ENCODE peak calls at places on chromosome 10, in six cellular contexts. R is GM12891, V is stomach, O is Panc1, H is breast epithelium, K is prostate gland. X is an unnamed sample.

GRCh38 chr10:113409147-113409546 is 143.7 kb upstream of the HABP2 start:
- DNase-seq in R (no peak), V (no peak), O (no peak), H (no peak), K (no peak), X (no peak)

GRCh38 chr10:97188234-97188847 is 2.6 kb upstream of the SLIT1 start:
- DNase-seq in R (no peak), V (no peak), O (no peak), H (no peak), K (no peak), X (no peak)

GRCh38 chr10:77162697-77163096 is 474.9 kb downstream of the KCNMA1 start:
- DNase-seq in R (no peak), V (no peak), O (no peak), H (no peak), K (no peak), X (no peak)

GRCh38 chr10:93589648-93590562 is 11.1 kb downstream of the RBP4 start:
- DNase-seq in R (no peak), V (no peak), O (no peak), H (no peak), K (no peak), X (no peak)

GRCh38 chr10:119908201-119908600 is 15.7 kb downstream of the SEC23IP start:
- DNase-seq in R (no peak), V (no peak), O (no peak), H (no peak), K (no peak), X (no peak)

GRCh38 chr10:48377751-48378585 is 71.5 kb downstream of the MAPK8 start:
- DNase-seq in R (no peak), V (no peak), O (peak), H (no peak), K (no peak), X (no peak)

GRCh38 chr10:42367532-42368230 is 270.7 kb downstream of the ZNF33B start:
- DNase-seq in R (no peak), V (no peak), O (peak), H (peak), K (peak), X (peak)

GRCh38 chr10:101695404-101695732 is 398 bp upstream of the FBXW4 start:
- DNase-seq in R (no peak), V (no peak), O (no peak), H (no peak), K (no peak), X (no peak)

GRCh38 chr10:74924251-74924954 is 98.0 kb downstream of the KAT6B start:
- DNase-seq in R (no peak), V (no peak), O (peak), H (no peak), K (no peak), X (no peak)

GRCh38 chr10:113985342-113985844 is 58.3 kb upstream of the ADRB1 start:
- DNase-seq in R (no peak), V (no peak), O (no peak), H (no peak), K (no peak), X (no peak)

GRCh38 chr10:112330154-112330553 is 43.8 kb upstream of the ACSL5 start:
- DNase-seq in R (no peak), V (peak), O (no peak), H (no peak), K (peak), X (peak)

GRCh38 chr10:12130237-12130872 is 878 bp downstream of the SEC61A2 start:
- DNase-seq in R (peak), V (no peak), O (peak), H (no peak), K (no peak), X (peak)

GRCh38 chr10:70509376-70509775 is 30.8 kb downstream of the PALD1 start:
- DNase-seq in R (no peak), V (no peak), O (no peak), H (no peak), K (no peak), X (no peak)

GRCh38 chr10:27611209-27611608 is 107.1 kb downstream of the RAB18 start:
- DNase-seq in R (no peak), V (no peak), O (no peak), H (no peak), K (no peak), X (no peak)

GRCh38 chr10:34710391-34710751 is 104.7 kb downstream of the PARD3 start:
- DNase-seq in R (no peak), V (no peak), O (no peak), H (peak), K (no peak), X (no peak)

GRCh38 chr10:91389636-91390512 is 20.3 kb upstream of the HECTD2 start:
- DNase-seq in R (no peak), V (no peak), O (no peak), H (no peak), K (peak), X (no peak)

GRCh38 chr10:124629410-124629809 is 114.8 kb downstream of the FAM53B start:
- DNase-seq in R (no peak), V (no peak), O (no peak), H (no peak), K (no peak), X (no peak)

GRCh38 chr10:59595584-59595983 is 114.1 kb downstream of the SLC16A9 start:
- DNase-seq in R (no peak), V (no peak), O (no peak), H (no peak), K (no peak), X (no peak)

GRCh38 chr10:59944339-59944935 is 38.1 kb upstream of the CCDC6 start:
- DNase-seq in R (no peak), V (no peak), O (no peak), H (no peak), K (no peak), X (no peak)

GRCh38 chr10:50496228-50496627 is 127.5 kb downstream of the SGMS1 start:
- DNase-seq in R (no peak), V (no peak), O (no peak), H (no peak), K (no peak), X (no peak)

GRCh38 chr10:129962092-129962494 is 2.0 kb downstream of the EBF3 start:
- DNase-seq in R (no peak), V (no peak), O (no peak), H (no peak), K (no peak), X (no peak)

GRCh38 chr10:66925896-66926719 is at the start of gene LRRTM3:
- DNase-seq in R (peak), V (peak), O (peak), H (no peak), K (peak), X (peak)

GRCh38 chr10:79446451-79447020 is 1.1 kb upstream of the ZCCHC24 start:
- DNase-seq in R (no peak), V (peak), O (no peak), H (peak), K (peak), X (peak)

GRCh38 chr10:80528901-80529300 is 8.8 kb upstream of the SH2D4B start:
- DNase-seq in R (no peak), V (no peak), O (no peak), H (no peak), K (no peak), X (no peak)

GRCh38 chr10:80530816-80531215 is 6.9 kb upstream of the SH2D4B start:
- DNase-seq in R (no peak), V (no peak), O (no peak), H (no peak), K (no peak), X (no peak)

GRCh38 chr10:80528185-80528700 is 9.5 kb upstream of the SH2D4B start:
- DNase-seq in R (no peak), V (no peak), O (no peak), H (no peak), K (no peak), X (no peak)

GRCh38 chr10:80530251-80530650 is 7.5 kb upstream of the SH2D4B start:
- DNase-seq in R (no peak), V (no peak), O (no peak), H (no peak), K (no peak), X (peak)

DNA sequence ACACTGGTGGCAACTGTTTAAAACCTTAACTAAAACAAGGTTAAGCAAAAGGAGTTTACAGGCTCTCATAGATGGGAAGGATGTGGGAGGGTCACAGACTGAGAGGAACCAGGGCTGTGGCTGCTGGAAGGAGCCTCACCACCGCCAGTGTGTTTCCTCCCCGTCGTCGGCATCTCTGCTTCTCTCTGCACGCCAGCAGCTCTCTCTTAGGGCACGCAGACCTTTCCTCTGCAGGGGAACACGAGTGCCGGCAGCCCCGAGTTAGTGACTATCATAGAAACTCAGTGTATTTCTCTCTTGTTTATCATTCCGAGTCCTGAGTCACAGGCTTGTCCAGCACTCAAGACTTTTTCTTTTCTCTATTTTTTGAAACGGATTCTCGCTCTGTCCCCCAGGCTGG is 8.1 kb upstream of the SH2D4B start:
- DNase-seq in R (no peak), V (no peak), O (no peak), H (no peak), K (no peak), X (no peak)
- TF ChIP-seq POLR2AphosphoS5 in R (no peak), V (no peak), O (no peak), H (no peak), K (no peak), X (no peak)

GRCh38 chr10:4082851-4083250 is 297.8 kb upstream of the KLF6 start:
- DNase-seq in R (no peak), V (no peak), O (no peak), H (no peak), K (no peak), X (no peak)

GRCh38 chr10:4079796-4080195 is 294.8 kb upstream of the KLF6 start:
- DNase-seq in R (no peak), V (no peak), O (no peak), H (no peak), K (no peak), X (no peak)

GRCh38 chr10:4083509-4084003 is 298.5 kb upstream of the KLF6 start:
- DNase-seq in R (no peak), V (no peak), O (no peak), H (no peak), K (no peak), X (no peak)

GRCh38 chr10:4080225-4080624 is 295.2 kb upstream of the KLF6 start:
- DNase-seq in R (no peak), V (no peak), O (no peak), H (no peak), K (no peak), X (no peak)

DNA sequence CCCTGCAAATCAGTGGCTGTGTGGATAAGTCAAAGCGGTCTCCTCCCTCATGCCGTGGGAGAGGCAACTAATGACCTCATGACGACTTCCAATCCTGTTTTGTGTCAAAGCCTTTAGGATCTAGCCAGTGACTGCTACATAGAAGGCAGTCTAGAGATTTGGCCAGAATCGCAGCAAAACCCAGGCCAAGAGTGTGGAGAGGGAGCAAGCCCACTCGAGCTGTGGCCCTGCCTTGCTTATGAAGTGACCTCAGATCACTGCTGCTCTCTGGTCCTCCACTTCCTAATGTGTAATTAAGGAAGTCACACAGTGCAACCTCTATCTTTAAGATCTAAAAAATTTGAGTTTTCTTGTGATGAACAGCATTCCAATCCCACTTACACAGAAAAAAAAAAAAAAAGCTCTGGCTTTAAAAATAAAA is 296.7 kb upstream of the KLF6 start:
- DNase-seq in R (no peak), V (no peak), O (no peak), H (peak), K (no peak), X (no peak)
- TF ChIP-seq POLR2AphosphoS5 in R (no peak), V (no peak), O (no peak), H (peak), K (no peak), X (no peak)

GRCh38 chr10:7687228-7687907 is 15.7 kb upstream of the ITIH2 start:
- DNase-seq in R (peak), V (peak), O (peak), H (peak), K (peak), X (peak)
- TF ChIP-seq POLR2AphosphoS5 in R (no peak), V (peak), O (no peak), H (peak), K (peak), X (no peak)

GRCh38 chr10:67971311-67971710 is 86.9 kb downstream of the SIRT1 start:
- DNase-seq in R (no peak), V (no peak), O (no peak), H (no peak), K (no peak), X (no peak)

GRCh38 chr10:67969875-67970274 is 85.4 kb downstream of the SIRT1 start:
- DNase-seq in R (no peak), V (no peak), O (no peak), H (no peak), K (no peak), X (no peak)

GRCh38 chr10:67959839-67960476 is 75.5 kb downstream of the SIRT1 start:
- DNase-seq in R (no peak), V (no peak), O (no peak), H (no peak), K (no peak), X (no peak)

DNA sequence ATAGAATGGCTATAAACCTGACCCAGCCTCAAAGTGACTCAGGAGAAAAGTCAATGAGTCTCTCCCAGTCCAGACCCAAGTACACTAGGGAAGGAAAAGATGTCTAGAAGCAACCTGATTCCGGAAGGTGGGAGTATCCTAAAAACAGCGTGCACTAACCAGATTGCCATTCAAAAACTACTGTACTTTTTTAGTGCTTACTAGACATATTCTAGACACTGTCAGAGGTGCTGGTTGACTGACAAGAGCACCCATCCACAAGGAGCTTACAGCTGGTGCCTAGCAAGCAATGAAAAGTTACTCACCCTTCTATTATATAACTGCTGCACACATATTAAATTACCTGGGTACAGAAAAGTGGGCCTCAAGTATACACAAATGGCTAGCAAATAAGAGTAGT is 81.0 kb downstream of the SIRT1 start:
- DNase-seq in R (no peak), V (no peak), O (no peak), H (no peak), K (no peak), X (no peak)
- TF ChIP-seq POLR2AphosphoS5 in R (no peak), V (no peak), O (no peak), H (no peak), K (no peak), X (no peak)

DNA sequence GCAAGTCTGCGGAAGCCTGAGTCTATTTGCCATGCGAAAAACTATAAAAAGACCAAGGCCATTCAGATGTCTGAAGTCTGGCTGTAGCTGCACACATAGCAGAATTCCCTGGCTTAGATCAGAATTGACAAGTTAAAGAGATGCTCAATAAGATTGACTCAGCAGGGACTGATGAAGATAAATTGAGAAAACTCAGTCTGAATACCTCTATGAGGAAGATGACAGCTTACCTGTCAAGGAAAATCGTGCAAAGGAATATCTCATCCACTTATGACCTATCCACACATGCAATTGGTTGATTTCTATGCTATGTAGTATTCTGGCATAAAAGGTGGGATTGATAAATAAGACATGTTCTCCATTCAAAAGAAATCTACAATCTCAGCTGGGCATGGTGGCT is 288.6 kb downstream of the BAMBI start:
- DNase-seq in R (no peak), V (no peak), O (no peak), H (no peak), K (no peak), X (no peak)
- TF ChIP-seq POLR2AphosphoS5 in R (no peak), V (no peak), O (no peak), H (no peak), K (no peak), X (no peak)

GRCh38 chr10:21961847-21962246 is 41.7 kb downstream of the DNAJC1 start:
- DNase-seq in R (no peak), V (no peak), O (no peak), H (no peak), K (no peak), X (no peak)
- TF ChIP-seq POLR2AphosphoS5 in R (no peak), V (no peak), O (no peak), H (no peak), K (no peak), X (no peak)

DNA sequence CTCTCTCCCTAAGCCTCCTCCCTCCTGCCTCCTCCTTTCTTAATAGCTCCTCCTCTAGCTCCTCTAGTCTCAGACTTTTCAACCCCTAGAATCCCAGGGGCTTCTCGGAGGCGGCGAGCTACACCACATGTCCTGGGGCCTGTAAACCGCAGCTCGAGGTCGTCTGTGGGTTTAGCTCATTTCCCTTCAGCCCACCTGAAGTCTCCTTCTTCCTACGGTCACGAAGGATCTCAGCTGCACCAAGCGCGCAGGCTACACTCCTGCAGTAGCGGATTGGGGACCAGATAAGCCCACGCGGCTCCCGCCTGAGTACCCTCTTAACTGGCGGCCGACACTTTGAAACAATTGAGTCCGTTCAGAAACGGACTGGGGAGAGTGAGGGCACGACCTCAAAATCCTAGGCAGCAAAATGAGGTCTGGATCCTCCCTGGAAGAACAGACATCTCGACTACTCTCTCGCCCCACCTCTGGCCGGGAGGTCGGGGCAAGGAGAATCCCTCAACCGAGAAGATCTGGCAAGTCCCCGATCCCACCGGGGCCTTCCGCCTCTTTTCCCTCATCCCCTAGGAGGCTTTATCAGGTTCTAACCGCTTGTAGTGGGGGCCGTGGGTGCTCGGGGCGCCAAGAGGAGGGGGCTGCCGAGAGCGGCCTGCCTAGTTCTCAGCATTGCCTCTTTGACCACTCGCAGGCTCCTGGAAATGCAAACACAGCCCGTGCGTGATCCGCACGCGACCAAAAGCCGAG is 1.3 kb upstream of the SORCS3 start:
- DNase-seq in R (no peak), V (no peak), O (no peak), H (no peak), K (no peak), X (no peak)
- TF ChIP-seq POLR2AphosphoS5 in R (no peak), V (no peak), O (no peak), H (no peak), K (no peak), X (no peak)

GRCh38 chr10:69415049-69415448 is 1.7 kb downstream of the TACR2 start:
- DNase-seq in R (no peak), V (no peak), O (no peak), H (no peak), K (no peak), X (no peak)
- TF ChIP-seq POLR2AphosphoS5 in R (no peak), V (no peak), O (no peak), H (no peak), K (no peak), X (no peak)

GRCh38 chr10:72790216-72790990 is 98.5 kb downstream of the MCU start:
- DNase-seq in R (no peak), V (no peak), O (no peak), H (no peak), K (no peak), X (no peak)
- TF ChIP-seq POLR2AphosphoS5 in R (no peak), V (no peak), O (no peak), H (no peak), K (no peak), X (no peak)

GRCh38 chr10:3848768-3849643 is 64.0 kb upstream of the KLF6 start:
- DNase-seq in R (no peak), V (no peak), O (no peak), H (no peak), K (no peak), X (no peak)
- TF ChIP-seq POLR2AphosphoS5 in R (no peak), V (no peak), O (no peak), H (no peak), K (no peak), X (no peak)